ENCODE peak calls at places on chromosomes 5 and 9, in five cellular contexts. One of them, this sample, is unnamed.

GRCh38 chr5:58459276-58459859 is 518 bp downstream of the PLK2 start:
- DNase-seq in mammary epithelial cell: peak
- DNase-seq in uterus: peak
- DNase-seq in activated CD8-positive, alpha-beta memory T cell treated with anti-CD3 and anti-CD28 coated beads for 1 hour: peak
- DNase-seq in iPS-NIHi11: no peak
- DNase-seq in this sample: peak

GRCh38 chr9:35664531-35665470 is at the start of gene ARHGEF39:
- DNase-seq in mammary epithelial cell: peak
- DNase-seq in uterus: peak
- DNase-seq in activated CD8-positive, alpha-beta memory T cell treated with anti-CD3 and anti-CD28 coated beads for 1 hour: peak
- DNase-seq in iPS-NIHi11: peak
- DNase-seq in this sample: peak

GRCh38 chr9:6921335-6921734 is 163.6 kb downstream of the KDM4C start:
- DNase-seq in mammary epithelial cell: no peak
- DNase-seq in uterus: no peak
- DNase-seq in activated CD8-positive, alpha-beta memory T cell treated with anti-CD3 and anti-CD28 coated beads for 1 hour: no peak
- DNase-seq in iPS-NIHi11: no peak
- DNase-seq in this sample: no peak

GRCh38 chr5:81513982-81514381 is 120.0 kb upstream of the ACOT12 start:
- DNase-seq in mammary epithelial cell: no peak
- DNase-seq in uterus: no peak
- DNase-seq in activated CD8-positive, alpha-beta memory T cell treated with anti-CD3 and anti-CD28 coated beads for 1 hour: no peak
- DNase-seq in iPS-NIHi11: no peak
- DNase-seq in this sample: no peak

GRCh38 chr5:140025736-140026135 is 17.4 kb downstream of the NRG2 start:
- DNase-seq in mammary epithelial cell: no peak
- DNase-seq in uterus: no peak
- DNase-seq in activated CD8-positive, alpha-beta memory T cell treated with anti-CD3 and anti-CD28 coated beads for 1 hour: no peak
- DNase-seq in iPS-NIHi11: no peak
- DNase-seq in this sample: no peak

GRCh38 chr5:77390795-77391194 is 101.3 kb downstream of the WDR41 start:
- DNase-seq in mammary epithelial cell: peak
- DNase-seq in uterus: no peak
- DNase-seq in activated CD8-positive, alpha-beta memory T cell treated with anti-CD3 and anti-CD28 coated beads for 1 hour: no peak
- DNase-seq in iPS-NIHi11: no peak
- DNase-seq in this sample: no peak

GRCh38 chr9:101540069-101540468 is 6.4 kb downstream of the RNF20 start:
- DNase-seq in mammary epithelial cell: no peak
- DNase-seq in uterus: no peak
- DNase-seq in activated CD8-positive, alpha-beta memory T cell treated with anti-CD3 and anti-CD28 coated beads for 1 hour: no peak
- DNase-seq in iPS-NIHi11: no peak
- DNase-seq in this sample: no peak

GRCh38 chr5:40601198-40601868 is 78.4 kb upstream of the PTGER4 start:
- DNase-seq in mammary epithelial cell: peak
- DNase-seq in uterus: no peak
- DNase-seq in activated CD8-positive, alpha-beta memory T cell treated with anti-CD3 and anti-CD28 coated beads for 1 hour: no peak
- DNase-seq in iPS-NIHi11: no peak
- DNase-seq in this sample: no peak

GRCh38 chr5:83583859-83584258 is 112.3 kb downstream of the VCAN start:
- DNase-seq in mammary epithelial cell: peak
- DNase-seq in uterus: no peak
- DNase-seq in activated CD8-positive, alpha-beta memory T cell treated with anti-CD3 and anti-CD28 coated beads for 1 hour: no peak
- DNase-seq in iPS-NIHi11: no peak
- DNase-seq in this sample: no peak

GRCh38 chr9:36398745-36399144 is 1.3 kb downstream of the RNF38 start:
- DNase-seq in mammary epithelial cell: peak
- DNase-seq in uterus: no peak
- DNase-seq in activated CD8-positive, alpha-beta memory T cell treated with anti-CD3 and anti-CD28 coated beads for 1 hour: no peak
- DNase-seq in iPS-NIHi11: no peak
- DNase-seq in this sample: no peak

GRCh38 chr5:173515526-173515925 is 100.9 kb downstream of the BOD1 start:
- DNase-seq in mammary epithelial cell: peak
- DNase-seq in uterus: no peak
- DNase-seq in activated CD8-positive, alpha-beta memory T cell treated with anti-CD3 and anti-CD28 coated beads for 1 hour: no peak
- DNase-seq in iPS-NIHi11: no peak
- DNase-seq in this sample: no peak

GRCh38 chr9:5874048-5874447 is 16.6 kb upstream of the MLANA start:
- DNase-seq in mammary epithelial cell: no peak
- DNase-seq in uterus: no peak
- DNase-seq in activated CD8-positive, alpha-beta memory T cell treated with anti-CD3 and anti-CD28 coated beads for 1 hour: no peak
- DNase-seq in iPS-NIHi11: no peak
- DNase-seq in this sample: no peak

GRCh38 chr5:63963080-63963735 is 963 bp upstream of the HTR1A start:
- DNase-seq in mammary epithelial cell: peak
- DNase-seq in uterus: no peak
- DNase-seq in activated CD8-positive, alpha-beta memory T cell treated with anti-CD3 and anti-CD28 coated beads for 1 hour: no peak
- DNase-seq in iPS-NIHi11: peak
- DNase-seq in this sample: no peak

GRCh38 chr5:85938201-85938600 is 679.5 kb upstream of the COX7C start:
- DNase-seq in mammary epithelial cell: no peak
- DNase-seq in uterus: no peak
- DNase-seq in activated CD8-positive, alpha-beta memory T cell treated with anti-CD3 and anti-CD28 coated beads for 1 hour: no peak
- DNase-seq in iPS-NIHi11: no peak
- DNase-seq in this sample: no peak

GRCh38 chr5:59158165-59158564 is 575.3 kb downstream of the RAB3C start:
- DNase-seq in mammary epithelial cell: peak
- DNase-seq in uterus: no peak
- DNase-seq in activated CD8-positive, alpha-beta memory T cell treated with anti-CD3 and anti-CD28 coated beads for 1 hour: no peak
- DNase-seq in iPS-NIHi11: no peak
- DNase-seq in this sample: no peak

GRCh38 chr5:135462304-135462703 is 10.2 kb upstream of the TIFAB start:
- DNase-seq in mammary epithelial cell: peak
- DNase-seq in uterus: no peak
- DNase-seq in activated CD8-positive, alpha-beta memory T cell treated with anti-CD3 and anti-CD28 coated beads for 1 hour: no peak
- DNase-seq in iPS-NIHi11: peak
- DNase-seq in this sample: peak

GRCh38 chr5:139445325-139446170 is 6.2 kb upstream of the DNAJC18 start:
- DNase-seq in mammary epithelial cell: peak
- DNase-seq in uterus: no peak
- DNase-seq in activated CD8-positive, alpha-beta memory T cell treated with anti-CD3 and anti-CD28 coated beads for 1 hour: no peak
- DNase-seq in iPS-NIHi11: no peak
- DNase-seq in this sample: no peak

GRCh38 chr5:154143121-154143725 is 47.3 kb upstream of the GALNT10 start:
- DNase-seq in mammary epithelial cell: no peak
- DNase-seq in uterus: no peak
- DNase-seq in activated CD8-positive, alpha-beta memory T cell treated with anti-CD3 and anti-CD28 coated beads for 1 hour: no peak
- DNase-seq in iPS-NIHi11: no peak
- DNase-seq in this sample: no peak

GRCh38 chr5:148014276-148014675 is 49.5 kb upstream of the SPINK5 start:
- DNase-seq in mammary epithelial cell: peak
- DNase-seq in uterus: no peak
- DNase-seq in activated CD8-positive, alpha-beta memory T cell treated with anti-CD3 and anti-CD28 coated beads for 1 hour: no peak
- DNase-seq in iPS-NIHi11: no peak
- DNase-seq in this sample: no peak

GRCh38 chr5:78405820-78406750 is 45.7 kb downstream of the SCAMP1 start:
- DNase-seq in mammary epithelial cell: peak
- DNase-seq in uterus: no peak
- DNase-seq in activated CD8-positive, alpha-beta memory T cell treated with anti-CD3 and anti-CD28 coated beads for 1 hour: no peak
- DNase-seq in iPS-NIHi11: no peak
- DNase-seq in this sample: no peak

GRCh38 chr5:124706729-124707361 is 39.6 kb downstream of the ZNF608 start:
- DNase-seq in mammary epithelial cell: no peak
- DNase-seq in uterus: no peak
- DNase-seq in activated CD8-positive, alpha-beta memory T cell treated with anti-CD3 and anti-CD28 coated beads for 1 hour: no peak
- DNase-seq in iPS-NIHi11: peak
- DNase-seq in this sample: no peak

GRCh38 chr5:71830626-71831539 is 111.8 kb downstream of the CARTPT start:
- DNase-seq in mammary epithelial cell: peak
- DNase-seq in uterus: peak
- DNase-seq in activated CD8-positive, alpha-beta memory T cell treated with anti-CD3 and anti-CD28 coated beads for 1 hour: no peak
- DNase-seq in iPS-NIHi11: no peak
- DNase-seq in this sample: peak